ENCODE peak calls at places on chromosome 1, in four cellular contexts. Y is NCI-H1436, F is breast epithelium, J is K562. U is an unnamed sample.

GRCh38 chr1:21329209-21329844 is 39.1 kb upstream of the ECE1 start:
- DNase-seq in Y (no peak), F (no peak), J (no peak), U (no peak)

GRCh38 chr1:180530501-180530900 is 28.1 kb upstream of the ACBD6 start:
- DNase-seq in Y (no peak), F (no peak), J (no peak), U (no peak)

GRCh38 chr1:15260418-15261154 is 13.6 kb downstream of the FHAD1 start:
- DNase-seq in Y (no peak), F (no peak), J (peak), U (no peak)

GRCh38 chr1:77282866-77283539 is 1.2 kb downstream of the AK5 start:
- DNase-seq in Y (no peak), F (no peak), J (no peak), U (no peak)

GRCh38 chr1:47675047-47675675 is 237.3 kb downstream of the FOXD2 start:
- DNase-seq in Y (no peak), F (no peak), J (no peak), U (no peak)

GRCh38 chr1:156337052-156337887 is 822 bp downstream of the CCT3 start:
- DNase-seq in Y (no peak), F (no peak), J (no peak), U (no peak)

GRCh38 chr1:95233321-95233736 is 681 bp upstream of the RWDD3 start:
- DNase-seq in Y (no peak), F (peak), J (no peak), U (no peak)

GRCh38 chr1:68725353-68725752 is 228.5 kb upstream of the DEPDC1 start:
- DNase-seq in Y (no peak), F (no peak), J (no peak), U (no peak)

GRCh38 chr1:71668059-71668458 is 587.2 kb upstream of the ZRANB2 start:
- DNase-seq in Y (no peak), F (no peak), J (no peak), U (peak)

GRCh38 chr1:38082678-38083317 is 36.2 kb upstream of the POU3F1 start:
- DNase-seq in Y (no peak), F (no peak), J (no peak), U (no peak)

GRCh38 chr1:11101347-11101746 is 1.7 kb upstream of the EXOSC10 start:
- DNase-seq in Y (no peak), F (no peak), J (no peak), U (no peak)

GRCh38 chr1:85308837-85309350 is 32.5 kb upstream of the BCL10 start:
- DNase-seq in Y (no peak), F (no peak), J (no peak), U (no peak)

GRCh38 chr1:66464802-66465201 is 69.2 kb upstream of the SGIP1 start:
- DNase-seq in Y (no peak), F (no peak), J (no peak), U (no peak)

GRCh38 chr1:181493145-181493544 is 9.8 kb downstream of the CACNA1E start:
- DNase-seq in Y (no peak), F (no peak), J (no peak), U (no peak)

GRCh38 chr1:69520326-69520725 is 47.4 kb upstream of the LRRC7 start:
- DNase-seq in Y (no peak), F (no peak), J (peak), U (no peak)

GRCh38 chr1:12161662-12162458 is 4.9 kb upstream of the TNFRSF1B start:
- DNase-seq in Y (no peak), F (no peak), J (peak), U (no peak)

GRCh38 chr1:223091928-223092327 is 51.1 kb downstream of the TLR5 start:
- DNase-seq in Y (no peak), F (no peak), J (no peak), U (no peak)

GRCh38 chr1:188433428-188433827 is 1604.7 kb downstream of the PLA2G4A start:
- DNase-seq in Y (no peak), F (no peak), J (no peak), U (no peak)

GRCh38 chr1:218524986-218525385 is 179.8 kb downstream of the TGFB2 start:
- DNase-seq in Y (no peak), F (no peak), J (no peak), U (no peak)

GRCh38 chr1:27403931-27404330 is 11.5 kb downstream of the GPR3 start:
- DNase-seq in Y (no peak), F (no peak), J (no peak), U (no peak)

GRCh38 chr1:230747886-230748800 is 955 bp downstream of the CAPN9 start:
- DNase-seq in Y (no peak), F (peak), J (no peak), U (no peak)

GRCh38 chr1:46595127-46595526 is 8.9 kb downstream of the MKNK1 start:
- DNase-seq in Y (no peak), F (no peak), J (peak), U (no peak)

GRCh38 chr1:2322065-2322571 is 69.2 kb downstream of the MORN1 start:
- DNase-seq in Y (no peak), F (peak), J (no peak), U (no peak)

U was measured in NCI-H1930.